ENCODE peak calls at places on chromosomes 1 and 21, in five cellular contexts. One of them, this sample, is unnamed.

GRCh38 chr1:235023197-235024044 is 105.2 kb downstream of the TOMM20 start:
- DNase-seq in H1: no peak
- DNase-seq in neuronal stem cell: no peak
- DNase-seq in trophoblast cell: no peak
- DNase-seq in H9: no peak
- DNase-seq in this sample: no peak

GRCh38 chr1:184469391-184469790 is 82.6 kb downstream of the C1orf21 start:
- DNase-seq in H1: no peak
- DNase-seq in neuronal stem cell: no peak
- DNase-seq in trophoblast cell: no peak
- DNase-seq in H9: no peak
- DNase-seq in this sample: no peak

GRCh38 chr21:34836103-34836932 is 167.5 kb downstream of the CLIC6 start:
- DNase-seq in H1: no peak
- DNase-seq in neuronal stem cell: no peak
- DNase-seq in trophoblast cell: peak
- DNase-seq in H9: no peak
- DNase-seq in this sample: peak

GRCh38 chr1:243924188-243924587 is 74.1 kb upstream of the AKT3 start:
- DNase-seq in trophoblast cell: peak
- DNase-seq in H9: no peak
- DNase-seq in neuronal stem cell: no peak
- DNase-seq in H1: no peak
- DNase-seq in this sample: peak

GRCh38 chr1:55055951-55056631 is 16.7 kb downstream of the PCSK9 start:
- DNase-seq in H9: peak
- DNase-seq in trophoblast cell: no peak
- DNase-seq in H1: no peak
- DNase-seq in neuronal stem cell: no peak
- DNase-seq in this sample: no peak

GRCh38 chr1:78157162-78157561 is 111.4 kb downstream of the GIPC2 start:
- DNase-seq in H9: no peak
- DNase-seq in neuronal stem cell: no peak
- DNase-seq in trophoblast cell: no peak
- DNase-seq in H1: no peak
- DNase-seq in this sample: peak

GRCh38 chr1:9198538-9199361 is 35.8 kb upstream of the H6PD start:
- DNase-seq in neuronal stem cell: peak
- DNase-seq in H1: no peak
- DNase-seq in trophoblast cell: peak
- DNase-seq in H9: peak
- DNase-seq in this sample: peak

GRCh38 chr1:243271990-243272389 is 16.1 kb downstream of the SDCCAG8 start:
- DNase-seq in H1: no peak
- DNase-seq in H9: no peak
- DNase-seq in trophoblast cell: peak
- DNase-seq in neuronal stem cell: no peak
- DNase-seq in this sample: no peak

GRCh38 chr21:26405735-26406361 is 167.2 kb downstream of the CYYR1 start:
- DNase-seq in trophoblast cell: peak
- DNase-seq in H9: peak
- DNase-seq in neuronal stem cell: no peak
- DNase-seq in H1: no peak
- DNase-seq in this sample: peak

GRCh38 chr1:114023377-114023776 is 44.1 kb downstream of the OLFML3 start:
- DNase-seq in neuronal stem cell: no peak
- DNase-seq in H1: no peak
- DNase-seq in trophoblast cell: no peak
- DNase-seq in H9: no peak
- DNase-seq in this sample: no peak

GRCh38 chr1:233113009-233113712 is 162.8 kb downstream of the NTPCR start:
- DNase-seq in H9: peak
- DNase-seq in H1: peak
- DNase-seq in trophoblast cell: peak
- DNase-seq in neuronal stem cell: peak
- DNase-seq in this sample: peak

GRCh38 chr1:41539416-41539800 is 54.9 kb upstream of the EDN2 start:
- DNase-seq in H1: no peak
- DNase-seq in trophoblast cell: no peak
- DNase-seq in H9: no peak
- DNase-seq in neuronal stem cell: no peak
- DNase-seq in this sample: no peak

GRCh38 chr1:19179597-19180271 is 30.3 kb downstream of the UBR4 start:
- DNase-seq in trophoblast cell: peak
- DNase-seq in H1: no peak
- DNase-seq in H9: no peak
- DNase-seq in neuronal stem cell: no peak
- DNase-seq in this sample: peak

GRCh38 chr1:16158025-16158424 is 2.2 kb upstream of the EPHA2 start:
- DNase-seq in H1: no peak
- DNase-seq in H9: no peak
- DNase-seq in trophoblast cell: no peak
- DNase-seq in neuronal stem cell: no peak
- DNase-seq in this sample: no peak

GRCh38 chr1:66768935-66769334 is 16.7 kb downstream of the DYNLT5 start:
- DNase-seq in H1: no peak
- DNase-seq in trophoblast cell: no peak
- DNase-seq in neuronal stem cell: no peak
- DNase-seq in H9: no peak
- DNase-seq in this sample: no peak

GRCh38 chr1:201751872-201752271 is 77.1 kb upstream of the IPO9 start:
- DNase-seq in trophoblast cell: peak
- DNase-seq in H9: no peak
- DNase-seq in neuronal stem cell: peak
- DNase-seq in H1: no peak
- DNase-seq in this sample: peak

GRCh38 chr1:231705860-231706553 is 79.4 kb downstream of the DISC1 start:
- DNase-seq in H9: no peak
- DNase-seq in neuronal stem cell: no peak
- DNase-seq in H1: no peak
- DNase-seq in trophoblast cell: no peak
- DNase-seq in this sample: no peak

GRCh38 chr1:235648407-235648907 is 1.1 kb downstream of the GNG4 start:
- DNase-seq in trophoblast cell: no peak
- DNase-seq in neuronal stem cell: no peak
- DNase-seq in H9: no peak
- DNase-seq in H1: no peak
- DNase-seq in this sample: no peak

GRCh38 chr1:152251391-152251790 is 27.4 kb upstream of the HRNR start:
- DNase-seq in H1: no peak
- DNase-seq in neuronal stem cell: no peak
- DNase-seq in trophoblast cell: no peak
- DNase-seq in H9: no peak
- DNase-seq in this sample: no peak

GRCh38 chr1:111474106-111474505 is 322 bp downstream of the C1orf162 start:
- DNase-seq in trophoblast cell: no peak
- DNase-seq in H1: no peak
- DNase-seq in neuronal stem cell: no peak
- DNase-seq in H9: no peak
- DNase-seq in this sample: no peak

GRCh38 chr1:34980715-34981114 is 4.4 kb downstream of the TMEM35B start:
- DNase-seq in H9: no peak
- DNase-seq in H1: no peak
- DNase-seq in trophoblast cell: no peak
- DNase-seq in neuronal stem cell: no peak
- DNase-seq in this sample: no peak
- H2BK12ac ChIP-seq in H9: no peak
- H2BK12ac ChIP-seq in H1: no peak
- H2BK12ac ChIP-seq in trophoblast cell: no peak
- H2BK12ac ChIP-seq in neuronal stem cell: no peak
- H2BK12ac ChIP-seq in this sample: no peak

DNA sequence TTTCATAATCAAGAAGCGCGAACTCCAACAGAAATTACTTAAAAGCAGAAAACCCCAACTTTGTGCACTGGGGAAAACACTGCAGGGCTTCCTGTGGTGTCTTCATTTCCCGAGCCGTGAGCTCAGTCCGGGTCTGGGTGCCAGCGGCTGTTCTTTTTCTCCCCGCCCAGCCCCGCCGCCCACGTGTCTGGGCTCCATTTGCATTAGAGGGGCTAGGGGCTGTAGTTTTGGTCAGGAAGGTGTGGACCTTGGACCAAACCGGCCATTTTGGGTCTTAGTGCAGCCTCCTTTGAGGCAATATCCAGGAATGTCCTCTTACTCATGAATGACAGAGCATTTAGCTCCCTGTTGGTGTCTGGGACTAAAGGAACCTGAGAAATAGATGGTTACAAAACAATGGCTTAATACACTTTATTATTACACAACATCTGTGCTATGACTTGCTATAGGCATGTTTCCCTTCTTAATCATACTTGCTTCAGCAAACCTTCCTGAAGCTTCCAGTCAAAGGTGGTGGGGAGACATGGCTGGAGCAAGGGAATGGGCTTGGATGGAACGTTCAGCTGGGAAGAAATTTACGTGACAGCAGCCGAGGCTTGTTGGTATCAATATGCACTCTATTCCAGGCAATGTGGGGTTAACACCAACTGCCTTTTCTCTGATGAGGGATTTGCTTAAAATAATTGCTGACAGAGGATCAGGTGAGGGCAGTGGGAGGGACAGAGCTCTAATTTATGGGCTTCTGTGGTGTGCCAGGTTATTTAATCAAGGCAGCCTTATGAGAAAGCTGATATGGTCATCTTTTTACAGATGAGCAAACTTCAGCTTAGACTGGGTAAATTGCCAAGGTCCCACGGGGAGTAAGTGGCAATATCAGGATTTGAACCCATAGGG is 1.1 kb downstream of the AGTRAP start:
- DNase-seq in H9: peak
- DNase-seq in neuronal stem cell: no peak
- DNase-seq in trophoblast cell: peak
- DNase-seq in H1: no peak
- DNase-seq in this sample: peak
- H2BK12ac ChIP-seq in H9: no peak
- H2BK12ac ChIP-seq in neuronal stem cell: no peak
- H2BK12ac ChIP-seq in trophoblast cell: no peak
- H2BK12ac ChIP-seq in H1: peak
- H2BK12ac ChIP-seq in this sample: no peak

GRCh38 chr21:29904359-29905282 is 35.2 kb downstream of the GRIK1 start:
- DNase-seq in neuronal stem cell: no peak
- DNase-seq in trophoblast cell: no peak
- DNase-seq in H1: no peak
- DNase-seq in H9: peak
- DNase-seq in this sample: no peak
- H2BK12ac ChIP-seq in neuronal stem cell: no peak
- H2BK12ac ChIP-seq in trophoblast cell: no peak
- H2BK12ac ChIP-seq in H1: no peak
- H2BK12ac ChIP-seq in H9: no peak
- H2BK12ac ChIP-seq in this sample: no peak

GRCh38 chr1:202809597-202810159 is 1.1 kb upstream of the PCAT6 start:
- DNase-seq in H1: no peak
- DNase-seq in H9: no peak
- DNase-seq in trophoblast cell: no peak
- DNase-seq in neuronal stem cell: no peak
- DNase-seq in this sample: no peak
- H2BK12ac ChIP-seq in H1: peak
- H2BK12ac ChIP-seq in H9: no peak
- H2BK12ac ChIP-seq in trophoblast cell: peak
- H2BK12ac ChIP-seq in neuronal stem cell: no peak
- H2BK12ac ChIP-seq in this sample: no peak

GRCh38 chr1:13677896-13678295 is 22.1 kb upstream of the PRDM2 start:
- DNase-seq in H1: no peak
- DNase-seq in trophoblast cell: no peak
- DNase-seq in H9: no peak
- DNase-seq in neuronal stem cell: no peak
- DNase-seq in this sample: no peak

GRCh38 chr1:13674386-13674785 is 25.6 kb upstream of the PRDM2 start:
- DNase-seq in neuronal stem cell: no peak
- DNase-seq in H9: no peak
- DNase-seq in trophoblast cell: no peak
- DNase-seq in H1: no peak
- DNase-seq in this sample: no peak

DNA sequence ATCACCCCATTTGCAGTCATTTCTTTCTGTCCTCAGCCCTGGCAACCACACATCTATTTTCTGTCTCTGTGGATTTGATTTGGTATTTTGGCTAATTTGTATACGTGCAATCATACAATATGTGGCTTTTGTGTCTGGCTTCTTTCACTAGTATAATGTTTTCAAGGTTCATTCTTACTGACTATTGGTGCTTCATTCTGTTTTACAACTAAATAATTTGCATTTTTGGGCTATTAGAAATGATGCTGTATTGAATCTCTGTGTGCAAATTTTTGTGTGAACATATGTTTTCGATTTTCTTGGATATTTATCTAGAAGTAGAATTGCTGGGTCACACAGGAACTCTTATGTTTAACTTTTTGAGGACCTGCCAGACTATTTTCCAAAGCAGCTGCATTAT is 24.8 kb upstream of the PRDM2 start:
- DNase-seq in H9: no peak
- DNase-seq in trophoblast cell: no peak
- DNase-seq in H1: no peak
- DNase-seq in neuronal stem cell: no peak
- DNase-seq in this sample: no peak
- H2BK12ac ChIP-seq in H9: no peak
- H2BK12ac ChIP-seq in trophoblast cell: no peak
- H2BK12ac ChIP-seq in H1: no peak
- H2BK12ac ChIP-seq in neuronal stem cell: no peak
- H2BK12ac ChIP-seq in this sample: no peak

GRCh38 chr1:63848764-63849548 is 75.1 kb downstream of the ROR1 start:
- DNase-seq in trophoblast cell: no peak
- DNase-seq in neuronal stem cell: no peak
- DNase-seq in H1: no peak
- DNase-seq in H9: no peak
- DNase-seq in this sample: no peak

GRCh38 chr1:63847308-63847910 is 73.6 kb downstream of the ROR1 start:
- DNase-seq in trophoblast cell: no peak
- DNase-seq in H1: no peak
- DNase-seq in neuronal stem cell: no peak
- DNase-seq in H9: no peak
- DNase-seq in this sample: no peak

GRCh38 chr1:63843884-63844283 is 70.1 kb downstream of the ROR1 start:
- DNase-seq in neuronal stem cell: no peak
- DNase-seq in H1: no peak
- DNase-seq in trophoblast cell: no peak
- DNase-seq in H9: no peak
- DNase-seq in this sample: no peak

GRCh38 chr1:63843010-63843409 is 69.2 kb downstream of the ROR1 start:
- DNase-seq in neuronal stem cell: no peak
- DNase-seq in H1: no peak
- DNase-seq in trophoblast cell: no peak
- DNase-seq in H9: no peak
- DNase-seq in this sample: no peak

DNA sequence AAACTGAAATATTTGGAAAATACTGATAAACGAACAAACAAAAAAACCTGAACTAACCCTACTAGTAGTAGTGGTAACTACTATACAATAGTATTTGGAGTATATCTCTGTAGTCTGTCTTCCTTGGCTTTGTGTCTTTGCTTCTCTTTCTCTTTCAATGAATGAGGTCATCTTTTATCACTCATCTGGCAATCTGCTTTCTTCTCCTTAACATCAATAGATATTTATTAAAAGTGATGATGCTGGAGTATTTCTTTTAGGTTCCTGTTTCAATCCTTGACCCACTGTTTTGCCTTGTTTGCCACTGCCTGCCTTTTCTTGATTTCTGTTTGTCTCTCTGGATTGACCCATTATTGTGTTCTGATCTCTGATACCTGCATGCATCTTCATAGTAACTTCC is 71.5 kb downstream of the ROR1 start:
- DNase-seq in H9: no peak
- DNase-seq in H1: no peak
- DNase-seq in neuronal stem cell: no peak
- DNase-seq in trophoblast cell: no peak
- DNase-seq in this sample: no peak
- H2BK12ac ChIP-seq in H9: no peak
- H2BK12ac ChIP-seq in H1: no peak
- H2BK12ac ChIP-seq in neuronal stem cell: no peak
- H2BK12ac ChIP-seq in trophoblast cell: no peak
- H2BK12ac ChIP-seq in this sample: no peak

GRCh38 chr1:72620453-72620852 is 338.1 kb upstream of the NEGR1 start:
- DNase-seq in neuronal stem cell: no peak
- DNase-seq in H1: no peak
- DNase-seq in H9: no peak
- DNase-seq in trophoblast cell: peak
- DNase-seq in this sample: no peak
- H2BK12ac ChIP-seq in neuronal stem cell: no peak
- H2BK12ac ChIP-seq in H1: no peak
- H2BK12ac ChIP-seq in H9: no peak
- H2BK12ac ChIP-seq in trophoblast cell: no peak
- H2BK12ac ChIP-seq in this sample: no peak

This sample was measured in mesenchymal stem cell.